ENCODE peak calls at places on chromosomes 2 and 18, in nine cellular contexts. D, V, M, R, T, B, C, S and Y are unnamed samples.

GRCh38 chr2:193584522-193584938 is 1389.8 kb upstream of the TMEFF2 start:
- DNase-seq in D (no peak), V (no peak), M (peak), R (no peak), T (no peak), B (no peak), C (peak), S (peak), Y (no peak)

GRCh38 chr2:240278661-240279060 is 138.2 kb upstream of the OTOS start:
- DNase-seq in D (no peak), V (no peak), M (no peak), R (no peak), T (no peak), B (no peak), C (no peak), S (no peak), Y (no peak)

GRCh38 chr2:77028032-77028600 is 494.1 kb downstream of the LRRTM4 start:
- DNase-seq in D (no peak), V (no peak), M (no peak), R (no peak), T (no peak), B (no peak), C (no peak), S (no peak), Y (no peak)

GRCh38 chr2:8241317-8241716 is 440.5 kb upstream of the ID2 start:
- DNase-seq in D (no peak), V (no peak), M (no peak), R (no peak), T (no peak), B (no peak), C (no peak), S (no peak), Y (no peak)

GRCh38 chr18:77250501-77250925 is 865 bp downstream of the GALR1 start:
- DNase-seq in D (no peak), V (no peak), M (no peak), R (no peak), T (no peak), B (no peak), C (no peak), S (peak), Y (no peak)

GRCh38 chr2:181459646-181460045 is 2.5 kb downstream of the ITGA4 start:
- DNase-seq in D (no peak), V (peak), M (no peak), R (no peak), T (no peak), B (no peak), C (no peak), S (no peak), Y (no peak)

GRCh38 chr2:44560352-44560751 is 198.6 kb downstream of the CAMKMT start:
- DNase-seq in D (no peak), V (no peak), M (no peak), R (no peak), T (no peak), B (no peak), C (no peak), S (no peak), Y (no peak)

GRCh38 chr2:152201466-152201830 is 25.9 kb upstream of the STAM2 start:
- DNase-seq in D (no peak), V (no peak), M (no peak), R (no peak), T (no peak), B (no peak), C (no peak), S (no peak), Y (no peak)

GRCh38 chr18:79766308-79766707 is 31.4 kb upstream of the KCNG2 start:
- DNase-seq in D (no peak), V (no peak), M (no peak), R (no peak), T (no peak), B (no peak), C (no peak), S (peak), Y (no peak)

GRCh38 chr2:27756544-27757498 is 14.7 kb upstream of the MRPL33 start:
- DNase-seq in D (no peak), V (no peak), M (peak), R (no peak), T (no peak), B (no peak), C (no peak), S (no peak), Y (no peak)